ENCODE peak calls at places on chromosomes 5 and 9, in nine cellular contexts. O, P, R, C, N, W, T, J and E are unnamed samples.

GRCh38 chr9:116318463-116319271 is 165.1 kb downstream of the PAPPA start:
- DNase-seq in O (no peak), P (no peak), R (no peak), C (no peak), N (peak; percentile 65), W (no peak), T (peak; percentile 25), J (no peak), E (peak; percentile 84)

GRCh38 chr5:148378670-148379069 is 5.1 kb upstream of the FBXO38 start:
- DNase-seq in O (no peak), P (no peak), R (no peak), C (no peak), N (no peak), W (no peak), T (no peak), J (no peak), E (no peak)

GRCh38 chr9:114264806-114265550 is 57.9 kb upstream of the ORM1 start:
- DNase-seq in O (no peak), P (no peak), R (no peak), C (no peak), N (no peak), W (no peak), T (no peak), J (no peak), E (no peak)

GRCh38 chr9:69173497-69173890 is 583 bp upstream of the TJP2 start:
- DNase-seq in O (no peak), P (no peak), R (no peak), C (no peak), N (no peak), W (no peak), T (no peak), J (no peak), E (no peak)

GRCh38 chr5:143182901-143183820 is 220.3 kb downstream of the NR3C1 start:
- DNase-seq in O (no peak), P (no peak), R (peak; percentile 41), C (no peak), N (peak; percentile 50), W (no peak), T (no peak), J (no peak), E (no peak)

GRCh38 chr5:30392897-30393296 is 800.6 kb upstream of the CDH6 start:
- DNase-seq in O (no peak), P (no peak), R (no peak), C (no peak), N (no peak), W (no peak), T (no peak), J (no peak), E (no peak)

GRCh38 chr9:113381909-113382411 is 5.2 kb upstream of the HDHD3 start:
- DNase-seq in O (no peak), P (no peak), R (no peak), C (peak; percentile 78), N (no peak), W (no peak), T (no peak), J (no peak), E (no peak)

GRCh38 chr5:134227259-134227658 is 1.4 kb upstream of the PPP2CA start:
- DNase-seq in O (no peak), P (no peak), R (no peak), C (peak; percentile 55), N (peak; percentile 25), W (peak; percentile 53), T (no peak), J (no peak), E (peak; percentile 74)

GRCh38 chr9:114050646-114051045 is 27.5 kb downstream of the AMBP start:
- DNase-seq in O (no peak), P (no peak), R (no peak), C (no peak), N (no peak), W (no peak), T (no peak), J (no peak), E (peak; percentile 18)